ENCODE peak calls at places on chromosomes 5 and 9, in eight cellular contexts. D is D721Med; G is stimulated activated CD4-positive, alpha-beta T cell treated with anti-CD3 and anti-CD28 coated beads, Interleukin-15, amount 100 ng/mL, for 1 hour; E is amniotic epithelial cell; H is fibroblast of the aortic adventitia; M is stimulated activated CD8-positive, alpha-beta memory T cell treated with anti-CD3 and anti-CD28 coated beads, Interleukin-15, amount 100 ng/mL, for 48 hours; V is effector memory CD8-positive, alpha-beta T cell; T is stimulated activated effector memory CD8-positive, alpha-beta T cell treated with anti-CD3 and anti-CD28 coated beads, Interleukin-12 subunit alpha, Interleukin-12 subunit beta, amount 100 ng/mL, for 72 hours. N is an unnamed sample.

GRCh38 chr5:181189363-181189961 is 15.5 kb downstream of the TRIM7 start:
- DNase-seq in V (peak), H (peak), M (no peak), G (peak), T (peak), E (no peak), D (no peak), N (peak)

GRCh38 chr5:80116465-80116864 is 81.3 kb downstream of the THBS4 start:
- DNase-seq in D (no peak), H (no peak), V (no peak), G (no peak), T (no peak), E (no peak), M (no peak), N (no peak)

GRCh38 chr9:34499101-34499500 is 23.7 kb downstream of the ENHO start:
- DNase-seq in M (no peak), D (no peak), E (no peak), H (no peak), G (no peak), V (no peak), T (no peak), N (no peak)

GRCh38 chr9:73441890-73442818 is 290.5 kb downstream of the ANXA1 start:
- DNase-seq in H (no peak), E (peak), T (no peak), D (no peak), M (no peak), V (no peak), G (no peak), N (no peak)

GRCh38 chr5:61613679-61614078 is 281.6 kb downstream of the ZSWIM6 start:
- DNase-seq in G (no peak), D (no peak), H (no peak), V (no peak), E (no peak), T (no peak), M (no peak), N (no peak)

GRCh38 chr5:55899344-55899743 is 48.2 kb downstream of the IL31RA start:
- DNase-seq in H (peak), G (no peak), V (no peak), E (peak), T (no peak), M (no peak), D (no peak), N (no peak)

GRCh38 chr5:132479073-132479811 is 11.3 kb downstream of the IRF1 start:
- DNase-seq in H (no peak), D (no peak), E (no peak), V (no peak), M (no peak), T (no peak), G (no peak), N (peak)

GRCh38 chr5:79859588-79859987 is 131.5 kb downstream of the MTX3 start:
- DNase-seq in G (no peak), D (no peak), V (no peak), E (no peak), T (no peak), H (no peak), M (no peak), N (no peak)

GRCh38 chr5:159850192-159850573 is 66.1 kb upstream of the ADRA1B start:
- DNase-seq in H (peak), M (no peak), T (no peak), E (peak), D (no peak), G (no peak), V (no peak), N (no peak)

GRCh38 chr9:91042024-91042423 is 240.4 kb downstream of the SYK start:
- DNase-seq in G (no peak), D (no peak), T (peak), H (no peak), E (no peak), M (no peak), V (no peak), N (no peak)

GRCh38 chr5:173933901-173934300 is 45.8 kb downstream of the CPEB4 start:
- DNase-seq in E (no peak), V (no peak), D (no peak), T (no peak), M (no peak), G (no peak), H (no peak), N (no peak)

GRCh38 chr5:161340012-161340411 is 206.5 kb downstream of the GABRB2 start:
- DNase-seq in H (no peak), G (no peak), E (no peak), M (no peak), T (no peak), V (no peak), D (no peak), N (no peak)

GRCh38 chr9:660227-660626 is 181.3 kb upstream of the DMRT1 start:
- DNase-seq in D (no peak), H (no peak), G (no peak), E (no peak), T (no peak), V (no peak), M (no peak), N (no peak)

N was measured in immature natural killer cell.